ENCODE peak calls at places on chromosome 19, in four cellular contexts. P is left lung, D is thoracic aorta, O is foreskin fibroblast. R is an unnamed sample.

GRCh38 chr19:40305403-40305802 is 20.3 kb upstream of the AKT2 start:
- DNase-seq in O (peak), P (peak), D (no peak), R (peak)

GRCh38 chr19:35347171-35347929 is at the start of gene FFAR1:
- DNase-seq in D (no peak), P (no peak), O (no peak), R (no peak)

GRCh38 chr19:17933414-17934129 is 757 bp downstream of the CCDC124 start:
- DNase-seq in O (peak), D (no peak), P (no peak), R (no peak)

GRCh38 chr19:290539-291521 is at the start of gene PLPP2:
- DNase-seq in P (no peak), D (no peak), O (no peak), R (no peak)

GRCh38 chr19:40862785-40863184 is 12.5 kb upstream of the CYP2A6 start:
- DNase-seq in P (no peak), D (no peak), O (peak), R (peak)

GRCh38 chr19:2867025-2867991 is at the start of gene ZNF556:
- DNase-seq in D (no peak), O (no peak), P (no peak), R (no peak)

GRCh38 chr19:49890349-49891311 is 6.1 kb downstream of the IL4I1 start:
- DNase-seq in D (no peak), O (no peak), P (no peak), R (no peak)

GRCh38 chr19:3507371-3508120 is 1.4 kb downstream of the FZR1 start:
- DNase-seq in P (no peak), O (no peak), D (no peak), R (no peak)

GRCh38 chr19:6794817-6795431 is 22.4 kb downstream of the VAV1 start:
- DNase-seq in P (no peak), D (no peak), O (no peak), R (no peak)

GRCh38 chr19:53553865-53554791 is 16.2 kb downstream of the ZNF331 start:
- DNase-seq in P (peak), D (peak), O (peak), R (peak)

GRCh38 chr19:27889156-27889555 is 1323.8 kb downstream of the UQCRFS1 start:
- DNase-seq in O (no peak), P (no peak), D (no peak), R (no peak)

GRCh38 chr19:1910169-1910568 is 5.0 kb downstream of the ADAT3 start:
- DNase-seq in O (peak), D (no peak), P (no peak), R (no peak)

GRCh38 chr19:38917921-38918491 is 6.0 kb upstream of the CCER2 start:
- DNase-seq in D (no peak), O (no peak), P (no peak), R (no peak)

GRCh38 chr19:9721861-9722260 is 46.7 kb downstream of the ZNF846 start:
- DNase-seq in D (no peak), P (no peak), O (no peak), R (no peak)

GRCh38 chr19:7348587-7349230 is at the start of gene ARHGEF18:
- DNase-seq in P (peak), D (no peak), O (no peak), R (no peak)

GRCh38 chr19:14413765-14414171 is 5.4 kb downstream of the DDX39A start:
- DNase-seq in P (no peak), O (no peak), D (no peak), R (peak)

GRCh38 chr19:2750739-2751437 is 11.1 kb upstream of the SLC39A3 start:
- DNase-seq in D (no peak), P (no peak), O (no peak), R (no peak)

GRCh38 chr19:12891553-12892021 is 627 bp downstream of the GCDH start:
- DNase-seq in O (no peak), P (no peak), D (no peak), R (no peak)

GRCh38 chr19:6484251-6484650 is 2.7 kb upstream of the DENND1C start:
- DNase-seq in D (no peak), P (no peak), O (no peak), R (no peak)

GRCh38 chr19:42155796-42156195 is 23.6 kb upstream of the POU2F2 start:
- DNase-seq in P (no peak), D (no peak), O (no peak), R (no peak)

GRCh38 chr19:13154241-13154778 is 4.1 kb downstream of the IER2 start:
- DNase-seq in O (peak), D (peak), P (peak), R (peak)

GRCh38 chr19:13847033-13847899 is 29.7 kb upstream of the NANOS3 start:
- DNase-seq in O (peak), D (peak), P (peak), R (peak)

GRCh38 chr19:32254128-32254527 is 91.3 kb upstream of the ZNF507 start:
- DNase-seq in D (no peak), O (no peak), P (no peak), R (no peak)

GRCh38 chr19:32257326-32258073 is 87.9 kb upstream of the ZNF507 start:
- DNase-seq in D (no peak), O (no peak), P (no peak), R (no peak)

GRCh38 chr19:32253683-32254020 is 91.8 kb upstream of the ZNF507 start:
- DNase-seq in P (no peak), O (no peak), D (no peak), R (no peak)

GRCh38 chr19:32256341-32256975 is 89.0 kb upstream of the ZNF507 start:
- DNase-seq in P (no peak), D (no peak), O (no peak), R (no peak)

DNA sequence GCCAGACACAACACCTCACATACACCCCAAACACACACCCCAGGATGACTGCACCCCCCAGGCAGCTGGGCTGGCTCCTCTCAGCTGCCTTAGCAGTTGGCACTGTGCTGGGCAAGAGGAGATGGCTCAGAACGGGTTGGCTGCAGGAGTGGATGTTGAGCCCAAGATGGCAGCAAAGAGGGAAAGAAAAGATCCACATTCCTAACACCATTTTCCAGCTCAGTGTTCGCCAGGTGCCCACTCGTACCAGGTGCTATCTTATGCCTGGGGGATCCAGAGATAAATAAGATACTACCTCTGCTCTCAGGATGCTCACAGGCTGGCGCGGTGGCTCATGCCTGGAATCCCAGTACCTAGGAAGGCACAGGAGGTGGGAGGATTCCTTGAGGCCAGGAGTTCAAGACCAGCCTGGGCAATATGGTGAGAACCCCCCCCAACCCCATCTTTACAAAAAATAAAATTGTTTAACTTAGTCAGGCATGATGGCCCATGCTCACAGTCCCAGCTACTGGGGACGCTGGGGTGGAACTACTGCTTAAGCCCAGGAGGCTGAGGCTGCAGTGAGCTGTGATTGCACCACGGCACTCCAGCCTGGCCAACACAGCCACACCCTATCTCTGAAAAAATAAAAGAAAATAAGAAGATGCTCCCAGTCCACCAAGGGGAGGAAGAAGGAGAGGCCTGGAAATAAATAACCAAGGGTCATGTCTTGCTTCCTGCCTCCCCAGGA is 89.7 kb upstream of the ZNF507 start:
- DNase-seq in P (no peak), O (no peak), D (no peak), R (no peak)
- H3K4me3 ChIP-seq in P (no peak), O (no peak), D (no peak), R (no peak)

GRCh38 chr19:4518345-4519171 is at the start of gene PLIN4:
- DNase-seq in D (no peak), O (peak), P (no peak), R (peak)

GRCh38 chr19:4516199-4516938 is 1.9 kb downstream of the PLIN4 start:
- DNase-seq in P (no peak), O (no peak), D (no peak), R (no peak)

GRCh38 chr19:4515732-4516131 is 2.6 kb downstream of the PLIN4 start:
- DNase-seq in O (no peak), P (no peak), D (no peak), R (no peak)

GRCh38 chr19:4517451-4518057 is 732 bp downstream of the PLIN4 start:
- DNase-seq in D (no peak), O (no peak), P (no peak), R (no peak)

GRCh38 chr19:4516939-4517300 is 1.4 kb downstream of the PLIN4 start:
- DNase-seq in O (no peak), D (no peak), P (no peak), R (no peak)
- H3K4me3 ChIP-seq in O (no peak), D (no peak), P (no peak), R (no peak)

DNA sequence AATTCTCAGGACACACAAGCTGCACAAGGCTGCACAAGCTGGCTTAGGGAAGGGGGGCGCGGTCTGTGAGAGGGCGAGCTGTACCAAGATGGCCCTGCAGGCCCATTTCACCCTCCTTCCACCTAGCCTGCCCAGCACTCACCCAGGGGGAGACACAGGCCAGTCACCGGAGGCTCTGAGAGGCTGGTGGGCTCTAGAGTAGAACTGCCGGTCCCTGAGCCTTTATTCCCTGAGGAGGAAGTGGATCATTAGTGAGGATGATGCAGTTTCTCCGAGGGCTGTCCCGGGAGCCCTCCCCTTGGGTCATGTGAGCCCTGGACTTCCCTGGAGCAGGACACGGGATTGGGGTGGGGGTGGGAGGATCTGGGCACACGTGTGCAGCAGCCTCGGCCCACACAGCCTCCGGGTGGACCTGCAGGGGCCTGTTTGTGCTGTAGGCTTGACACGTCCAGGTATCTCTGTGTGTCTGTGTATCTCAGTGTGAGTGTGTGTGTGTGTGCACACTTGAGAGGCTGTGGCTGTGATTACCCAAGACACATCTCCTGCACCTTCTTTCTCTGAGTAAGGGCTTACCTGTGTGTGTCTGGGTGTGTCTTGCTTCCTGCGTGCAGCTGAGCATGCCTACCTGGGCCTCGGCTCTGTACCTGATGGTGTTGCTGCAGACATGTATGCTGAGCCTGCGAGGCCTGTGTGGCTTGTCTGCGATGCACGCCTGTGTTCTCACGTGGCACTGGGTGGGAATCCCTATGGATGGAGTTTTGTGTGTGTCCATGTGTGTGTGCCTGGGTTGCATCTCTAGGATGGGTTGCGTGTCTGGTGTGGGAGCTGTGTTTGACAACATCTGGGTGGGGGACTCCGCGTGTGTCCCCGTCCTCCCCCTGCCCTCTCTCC is at the start of gene ACP5:
- DNase-seq in D (no peak), O (no peak), P (peak), R (no peak)
- H3K4me3 ChIP-seq in D (peak), O (no peak), P (peak), R (no peak)

GRCh38 chr19:55303477-55303876 is 19.7 kb downstream of the BRSK1 start:
- DNase-seq in P (no peak), O (no peak), D (no peak), R (no peak)

GRCh38 chr19:55300821-55301458 is 17.1 kb downstream of the BRSK1 start:
- DNase-seq in O (no peak), D (no peak), P (no peak), R (no peak)

GRCh38 chr19:55304279-55304978 is 20.6 kb downstream of the BRSK1 start:
- DNase-seq in P (no peak), O (no peak), D (no peak), R (no peak)

GRCh38 chr19:55299991-55300390 is 16.2 kb downstream of the BRSK1 start:
- DNase-seq in O (no peak), P (no peak), D (no peak), R (no peak)

GRCh38 chr19:55301459-55302331 is 17.9 kb downstream of the BRSK1 start:
- DNase-seq in D (peak), P (peak), O (peak), R (peak)
- H3K4me3 ChIP-seq in D (peak), P (peak), O (peak), R (peak)

GRCh38 chr19:16069813-16070365 is 6.4 kb upstream of the TPM4 start:
- DNase-seq in D (no peak), O (no peak), P (peak), R (no peak)
- H3K4me3 ChIP-seq in D (peak), O (no peak), P (peak), R (no peak)

DNA sequence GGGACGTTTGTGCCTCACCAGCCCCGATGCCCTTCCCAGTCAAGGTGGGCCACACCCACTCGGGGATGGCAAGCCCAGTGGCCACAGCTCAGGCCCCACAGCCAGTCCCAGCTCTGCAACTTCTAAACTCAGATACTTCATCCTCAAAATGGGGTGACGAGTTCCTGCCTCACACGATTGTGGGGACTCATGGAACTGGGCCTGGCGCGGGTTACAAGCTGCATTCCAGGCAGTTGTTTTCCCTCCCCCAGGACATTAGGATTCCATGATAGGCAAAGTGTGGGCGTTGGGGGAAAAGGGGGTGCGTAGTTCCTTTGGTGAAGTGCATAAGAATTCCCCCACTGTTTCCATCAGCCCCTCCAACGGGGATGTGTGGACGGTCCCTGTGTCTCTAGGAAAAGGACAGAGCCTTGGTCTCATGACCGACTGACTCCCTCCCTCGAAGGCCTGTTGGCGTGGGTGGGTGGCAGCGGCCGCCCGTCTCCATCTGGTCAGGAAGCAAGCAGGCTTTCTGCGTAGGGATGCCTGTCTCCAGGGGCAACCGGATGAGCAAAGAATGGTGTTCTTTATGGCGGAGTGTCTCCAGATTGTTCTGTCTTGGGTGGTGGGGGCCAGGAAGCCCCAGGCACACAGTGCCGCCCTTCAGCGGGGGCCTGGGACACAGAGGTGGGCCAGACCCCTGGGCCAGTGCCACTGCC is 21.0 kb upstream of the NPAS1 start:
- DNase-seq in O (no peak), D (no peak), P (no peak), R (no peak)
- H3K4me3 ChIP-seq in O (no peak), D (no peak), P (no peak), R (no peak)

DNA sequence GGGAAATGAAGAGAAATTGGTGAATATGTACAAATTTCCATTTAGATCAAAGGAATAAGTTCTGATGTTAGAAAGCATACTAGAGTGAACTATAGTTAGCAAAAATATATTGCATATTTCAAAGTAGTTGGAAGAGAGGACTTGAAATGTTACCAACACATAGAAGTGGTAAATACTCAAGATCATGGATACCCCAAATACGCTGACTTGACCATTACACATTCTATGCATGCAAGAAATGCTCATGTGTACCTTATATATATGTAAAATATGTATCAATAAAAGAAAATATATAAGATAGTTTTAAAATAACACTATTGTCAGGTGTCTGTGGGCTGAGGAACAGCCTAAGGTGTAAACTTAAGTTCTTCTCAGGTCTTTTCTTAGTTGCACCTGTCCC is 14.6 kb upstream of the ZNF491 start:
- DNase-seq in P (no peak), O (no peak), D (no peak), R (no peak)
- H3K4me3 ChIP-seq in P (no peak), O (no peak), D (no peak), R (no peak)

GRCh38 chr19:45996933-45997332 is 1.7 kb downstream of the CCDC61 start:
- DNase-seq in O (no peak), D (no peak), P (no peak), R (no peak)

GRCh38 chr19:45998834-45999233 is 3.6 kb downstream of the CCDC61 start:
- DNase-seq in D (no peak), O (no peak), P (no peak), R (no peak)

GRCh38 chr19:46002678-46003275 is 7.5 kb downstream of the CCDC61 start:
- DNase-seq in O (no peak), D (no peak), P (no peak), R (no peak)

GRCh38 chr19:45999653-46000121 is 4.4 kb downstream of the CCDC61 start:
- DNase-seq in P (no peak), D (no peak), O (peak), R (no peak)

GRCh38 chr19:46000497-46001246 is 5.4 kb downstream of the CCDC61 start:
- DNase-seq in P (no peak), O (no peak), D (no peak), R (no peak)
- H3K4me3 ChIP-seq in P (no peak), O (peak), D (no peak), R (peak)